ENCODE peak calls at places on chromosome 10, in six cellular contexts. One of them, this sample, is unnamed.

GRCh38 chr10:90930070-90930837 is 9.4 kb upstream of the ANKRD1 start:
- DNase-seq in A673: peak
- DNase-seq in sciatic nerve: no peak
- DNase-seq in transverse colon: no peak
- DNase-seq in stimulated activated CD4-positive, alpha-beta T cell treated with anti-CD3 and anti-CD28 coated beads, Interleukin-2, amount 100 ng/mL, for 48 hours: no peak
- DNase-seq in stimulated activated CD8-positive, alpha-beta memory T cell treated with anti-CD3 and anti-CD28 coated beads, Interleukin-4, amount 100 ng/mL, for 4 hours: no peak
- DNase-seq in this sample: no peak

GRCh38 chr10:61447127-61447526 is 6.1 kb downstream of the TMEM26 start:
- DNase-seq in A673: peak
- DNase-seq in sciatic nerve: no peak
- DNase-seq in transverse colon: no peak
- DNase-seq in stimulated activated CD4-positive, alpha-beta T cell treated with anti-CD3 and anti-CD28 coated beads, Interleukin-2, amount 100 ng/mL, for 48 hours: no peak
- DNase-seq in stimulated activated CD8-positive, alpha-beta memory T cell treated with anti-CD3 and anti-CD28 coated beads, Interleukin-4, amount 100 ng/mL, for 4 hours: no peak
- DNase-seq in this sample: no peak

GRCh38 chr10:67471022-67471421 is 225.0 kb downstream of the CTNNA3 start:
- DNase-seq in A673: no peak
- DNase-seq in sciatic nerve: no peak
- DNase-seq in transverse colon: no peak
- DNase-seq in stimulated activated CD4-positive, alpha-beta T cell treated with anti-CD3 and anti-CD28 coated beads, Interleukin-2, amount 100 ng/mL, for 48 hours: no peak
- DNase-seq in stimulated activated CD8-positive, alpha-beta memory T cell treated with anti-CD3 and anti-CD28 coated beads, Interleukin-4, amount 100 ng/mL, for 4 hours: no peak
- DNase-seq in this sample: no peak

GRCh38 chr10:14806318-14806717 is 31.5 kb downstream of the CDNF start:
- DNase-seq in A673: no peak
- DNase-seq in sciatic nerve: no peak
- DNase-seq in transverse colon: no peak
- DNase-seq in stimulated activated CD4-positive, alpha-beta T cell treated with anti-CD3 and anti-CD28 coated beads, Interleukin-2, amount 100 ng/mL, for 48 hours: no peak
- DNase-seq in stimulated activated CD8-positive, alpha-beta memory T cell treated with anti-CD3 and anti-CD28 coated beads, Interleukin-4, amount 100 ng/mL, for 4 hours: no peak
- DNase-seq in this sample: no peak

GRCh38 chr10:71213761-71214440 is 1.5 kb downstream of the UNC5B start:
- DNase-seq in A673: no peak
- DNase-seq in sciatic nerve: peak
- DNase-seq in transverse colon: peak
- DNase-seq in stimulated activated CD4-positive, alpha-beta T cell treated with anti-CD3 and anti-CD28 coated beads, Interleukin-2, amount 100 ng/mL, for 48 hours: no peak
- DNase-seq in stimulated activated CD8-positive, alpha-beta memory T cell treated with anti-CD3 and anti-CD28 coated beads, Interleukin-4, amount 100 ng/mL, for 4 hours: no peak
- DNase-seq in this sample: no peak

GRCh38 chr10:119726291-119727261 is 726 bp downstream of the INPP5F start:
- DNase-seq in A673: no peak
- DNase-seq in sciatic nerve: peak
- DNase-seq in transverse colon: peak
- DNase-seq in stimulated activated CD4-positive, alpha-beta T cell treated with anti-CD3 and anti-CD28 coated beads, Interleukin-2, amount 100 ng/mL, for 48 hours: peak
- DNase-seq in stimulated activated CD8-positive, alpha-beta memory T cell treated with anti-CD3 and anti-CD28 coated beads, Interleukin-4, amount 100 ng/mL, for 4 hours: no peak
- DNase-seq in this sample: no peak

GRCh38 chr10:132185601-132186487 is 904 bp upstream of the DPYSL4 start:
- DNase-seq in A673: no peak
- DNase-seq in sciatic nerve: no peak
- DNase-seq in transverse colon: peak
- DNase-seq in stimulated activated CD4-positive, alpha-beta T cell treated with anti-CD3 and anti-CD28 coated beads, Interleukin-2, amount 100 ng/mL, for 48 hours: peak
- DNase-seq in stimulated activated CD8-positive, alpha-beta memory T cell treated with anti-CD3 and anti-CD28 coated beads, Interleukin-4, amount 100 ng/mL, for 4 hours: no peak
- DNase-seq in this sample: peak

GRCh38 chr10:11602357-11602756 is 9.1 kb downstream of the USP6NL start:
- DNase-seq in A673: no peak
- DNase-seq in sciatic nerve: no peak
- DNase-seq in transverse colon: no peak
- DNase-seq in stimulated activated CD4-positive, alpha-beta T cell treated with anti-CD3 and anti-CD28 coated beads, Interleukin-2, amount 100 ng/mL, for 48 hours: no peak
- DNase-seq in stimulated activated CD8-positive, alpha-beta memory T cell treated with anti-CD3 and anti-CD28 coated beads, Interleukin-4, amount 100 ng/mL, for 4 hours: no peak
- DNase-seq in this sample: no peak

GRCh38 chr10:27391325-27391724 is 112.8 kb upstream of the RAB18 start:
- DNase-seq in A673: no peak
- DNase-seq in sciatic nerve: no peak
- DNase-seq in transverse colon: no peak
- DNase-seq in stimulated activated CD4-positive, alpha-beta T cell treated with anti-CD3 and anti-CD28 coated beads, Interleukin-2, amount 100 ng/mL, for 48 hours: no peak
- DNase-seq in stimulated activated CD8-positive, alpha-beta memory T cell treated with anti-CD3 and anti-CD28 coated beads, Interleukin-4, amount 100 ng/mL, for 4 hours: no peak
- DNase-seq in this sample: no peak

GRCh38 chr10:121774404-121774803 is 153.4 kb downstream of the ATE1 start:
- DNase-seq in A673: no peak
- DNase-seq in sciatic nerve: no peak
- DNase-seq in transverse colon: no peak
- DNase-seq in stimulated activated CD4-positive, alpha-beta T cell treated with anti-CD3 and anti-CD28 coated beads, Interleukin-2, amount 100 ng/mL, for 48 hours: no peak
- DNase-seq in stimulated activated CD8-positive, alpha-beta memory T cell treated with anti-CD3 and anti-CD28 coated beads, Interleukin-4, amount 100 ng/mL, for 4 hours: no peak
- DNase-seq in this sample: no peak

GRCh38 chr10:122192142-122192541 is 79.0 kb upstream of the BTBD16 start:
- DNase-seq in A673: no peak
- DNase-seq in sciatic nerve: no peak
- DNase-seq in transverse colon: no peak
- DNase-seq in stimulated activated CD4-positive, alpha-beta T cell treated with anti-CD3 and anti-CD28 coated beads, Interleukin-2, amount 100 ng/mL, for 48 hours: no peak
- DNase-seq in stimulated activated CD8-positive, alpha-beta memory T cell treated with anti-CD3 and anti-CD28 coated beads, Interleukin-4, amount 100 ng/mL, for 4 hours: no peak
- DNase-seq in this sample: no peak

GRCh38 chr10:101152316-101152715 is 21.2 kb downstream of the TLX1 start:
- DNase-seq in A673: no peak
- DNase-seq in sciatic nerve: no peak
- DNase-seq in transverse colon: no peak
- DNase-seq in stimulated activated CD4-positive, alpha-beta T cell treated with anti-CD3 and anti-CD28 coated beads, Interleukin-2, amount 100 ng/mL, for 48 hours: no peak
- DNase-seq in stimulated activated CD8-positive, alpha-beta memory T cell treated with anti-CD3 and anti-CD28 coated beads, Interleukin-4, amount 100 ng/mL, for 4 hours: no peak
- DNase-seq in this sample: no peak

GRCh38 chr10:132889091-132889490 is 53.3 kb downstream of the CFAP46 start:
- DNase-seq in A673: no peak
- DNase-seq in sciatic nerve: peak
- DNase-seq in transverse colon: no peak
- DNase-seq in stimulated activated CD4-positive, alpha-beta T cell treated with anti-CD3 and anti-CD28 coated beads, Interleukin-2, amount 100 ng/mL, for 48 hours: no peak
- DNase-seq in stimulated activated CD8-positive, alpha-beta memory T cell treated with anti-CD3 and anti-CD28 coated beads, Interleukin-4, amount 100 ng/mL, for 4 hours: no peak
- DNase-seq in this sample: no peak

GRCh38 chr10:80252296-80252887 is 37.1 kb downstream of the MAT1A start:
- DNase-seq in A673: no peak
- DNase-seq in sciatic nerve: no peak
- DNase-seq in transverse colon: no peak
- DNase-seq in stimulated activated CD4-positive, alpha-beta T cell treated with anti-CD3 and anti-CD28 coated beads, Interleukin-2, amount 100 ng/mL, for 48 hours: no peak
- DNase-seq in stimulated activated CD8-positive, alpha-beta memory T cell treated with anti-CD3 and anti-CD28 coated beads, Interleukin-4, amount 100 ng/mL, for 4 hours: no peak
- DNase-seq in this sample: no peak

GRCh38 chr10:17423641-17424186 is 30.7 kb downstream of the ST8SIA6 start:
- DNase-seq in A673: no peak
- DNase-seq in sciatic nerve: no peak
- DNase-seq in transverse colon: no peak
- DNase-seq in stimulated activated CD4-positive, alpha-beta T cell treated with anti-CD3 and anti-CD28 coated beads, Interleukin-2, amount 100 ng/mL, for 48 hours: no peak
- DNase-seq in stimulated activated CD8-positive, alpha-beta memory T cell treated with anti-CD3 and anti-CD28 coated beads, Interleukin-4, amount 100 ng/mL, for 4 hours: no peak
- DNase-seq in this sample: no peak

GRCh38 chr10:51231754-51232153 is 157.5 kb downstream of the PRKG1 start:
- DNase-seq in A673: no peak
- DNase-seq in sciatic nerve: no peak
- DNase-seq in transverse colon: no peak
- DNase-seq in stimulated activated CD4-positive, alpha-beta T cell treated with anti-CD3 and anti-CD28 coated beads, Interleukin-2, amount 100 ng/mL, for 48 hours: no peak
- DNase-seq in stimulated activated CD8-positive, alpha-beta memory T cell treated with anti-CD3 and anti-CD28 coated beads, Interleukin-4, amount 100 ng/mL, for 4 hours: no peak
- DNase-seq in this sample: no peak

GRCh38 chr10:55311823-55312431 is 510.9 kb upstream of the PCDH15 start:
- DNase-seq in A673: no peak
- DNase-seq in sciatic nerve: no peak
- DNase-seq in transverse colon: no peak
- DNase-seq in stimulated activated CD4-positive, alpha-beta T cell treated with anti-CD3 and anti-CD28 coated beads, Interleukin-2, amount 100 ng/mL, for 48 hours: no peak
- DNase-seq in stimulated activated CD8-positive, alpha-beta memory T cell treated with anti-CD3 and anti-CD28 coated beads, Interleukin-4, amount 100 ng/mL, for 4 hours: no peak
- DNase-seq in this sample: no peak

GRCh38 chr10:66654861-66655260 is 271.0 kb upstream of the LRRTM3 start:
- DNase-seq in A673: no peak
- DNase-seq in sciatic nerve: no peak
- DNase-seq in transverse colon: no peak
- DNase-seq in stimulated activated CD4-positive, alpha-beta T cell treated with anti-CD3 and anti-CD28 coated beads, Interleukin-2, amount 100 ng/mL, for 48 hours: no peak
- DNase-seq in stimulated activated CD8-positive, alpha-beta memory T cell treated with anti-CD3 and anti-CD28 coated beads, Interleukin-4, amount 100 ng/mL, for 4 hours: no peak
- DNase-seq in this sample: no peak

GRCh38 chr10:68043030-68043429 is 32.1 kb downstream of the HERC4 start:
- DNase-seq in A673: no peak
- DNase-seq in sciatic nerve: no peak
- DNase-seq in transverse colon: no peak
- DNase-seq in stimulated activated CD4-positive, alpha-beta T cell treated with anti-CD3 and anti-CD28 coated beads, Interleukin-2, amount 100 ng/mL, for 48 hours: no peak
- DNase-seq in stimulated activated CD8-positive, alpha-beta memory T cell treated with anti-CD3 and anti-CD28 coated beads, Interleukin-4, amount 100 ng/mL, for 4 hours: no peak
- DNase-seq in this sample: no peak

GRCh38 chr10:68981074-68981473 is 7.5 kb upstream of the KIFBP start:
- DNase-seq in A673: peak
- DNase-seq in sciatic nerve: no peak
- DNase-seq in transverse colon: no peak
- DNase-seq in stimulated activated CD4-positive, alpha-beta T cell treated with anti-CD3 and anti-CD28 coated beads, Interleukin-2, amount 100 ng/mL, for 48 hours: no peak
- DNase-seq in stimulated activated CD8-positive, alpha-beta memory T cell treated with anti-CD3 and anti-CD28 coated beads, Interleukin-4, amount 100 ng/mL, for 4 hours: no peak
- DNase-seq in this sample: no peak

GRCh38 chr10:67790534-67791408 is 47.2 kb downstream of the DNAJC12 start:
- DNase-seq in A673: peak
- DNase-seq in sciatic nerve: no peak
- DNase-seq in transverse colon: no peak
- DNase-seq in stimulated activated CD4-positive, alpha-beta T cell treated with anti-CD3 and anti-CD28 coated beads, Interleukin-2, amount 100 ng/mL, for 48 hours: peak
- DNase-seq in stimulated activated CD8-positive, alpha-beta memory T cell treated with anti-CD3 and anti-CD28 coated beads, Interleukin-4, amount 100 ng/mL, for 4 hours: no peak
- DNase-seq in this sample: no peak

GRCh38 chr10:132298038-132298935 is 9.5 kb downstream of the STK32C start:
- DNase-seq in A673: no peak
- DNase-seq in sciatic nerve: peak
- DNase-seq in transverse colon: no peak
- DNase-seq in stimulated activated CD4-positive, alpha-beta T cell treated with anti-CD3 and anti-CD28 coated beads, Interleukin-2, amount 100 ng/mL, for 48 hours: no peak
- DNase-seq in stimulated activated CD8-positive, alpha-beta memory T cell treated with anti-CD3 and anti-CD28 coated beads, Interleukin-4, amount 100 ng/mL, for 4 hours: no peak
- DNase-seq in this sample: no peak

GRCh38 chr10:35487336-35488034 is 117.7 kb upstream of the GJD4 start:
- DNase-seq in A673: no peak
- DNase-seq in sciatic nerve: no peak
- DNase-seq in transverse colon: no peak
- DNase-seq in stimulated activated CD4-positive, alpha-beta T cell treated with anti-CD3 and anti-CD28 coated beads, Interleukin-2, amount 100 ng/mL, for 48 hours: no peak
- DNase-seq in stimulated activated CD8-positive, alpha-beta memory T cell treated with anti-CD3 and anti-CD28 coated beads, Interleukin-4, amount 100 ng/mL, for 4 hours: no peak
- DNase-seq in this sample: no peak

GRCh38 chr10:60733189-60733815 is 45.0 kb upstream of the CDK1 start:
- DNase-seq in A673: peak
- DNase-seq in sciatic nerve: no peak
- DNase-seq in transverse colon: peak
- DNase-seq in stimulated activated CD4-positive, alpha-beta T cell treated with anti-CD3 and anti-CD28 coated beads, Interleukin-2, amount 100 ng/mL, for 48 hours: peak
- DNase-seq in stimulated activated CD8-positive, alpha-beta memory T cell treated with anti-CD3 and anti-CD28 coated beads, Interleukin-4, amount 100 ng/mL, for 4 hours: no peak
- DNase-seq in this sample: peak

GRCh38 chr10:116848032-116848911 is 1.0 kb upstream of the ENO4 start:
- DNase-seq in A673: no peak
- DNase-seq in sciatic nerve: no peak
- DNase-seq in transverse colon: peak
- DNase-seq in stimulated activated CD4-positive, alpha-beta T cell treated with anti-CD3 and anti-CD28 coated beads, Interleukin-2, amount 100 ng/mL, for 48 hours: no peak
- DNase-seq in stimulated activated CD8-positive, alpha-beta memory T cell treated with anti-CD3 and anti-CD28 coated beads, Interleukin-4, amount 100 ng/mL, for 4 hours: no peak
- DNase-seq in this sample: peak

GRCh38 chr10:120415709-120416330 is 41.2 kb upstream of the PLPP4 start:
- DNase-seq in A673: no peak
- DNase-seq in sciatic nerve: no peak
- DNase-seq in transverse colon: no peak
- DNase-seq in stimulated activated CD4-positive, alpha-beta T cell treated with anti-CD3 and anti-CD28 coated beads, Interleukin-2, amount 100 ng/mL, for 48 hours: no peak
- DNase-seq in stimulated activated CD8-positive, alpha-beta memory T cell treated with anti-CD3 and anti-CD28 coated beads, Interleukin-4, amount 100 ng/mL, for 4 hours: no peak
- DNase-seq in this sample: no peak

GRCh38 chr10:102467971-102468438 is 16.7 kb upstream of the C10orf95 start:
- DNase-seq in A673: no peak
- DNase-seq in sciatic nerve: no peak
- DNase-seq in transverse colon: peak
- DNase-seq in stimulated activated CD4-positive, alpha-beta T cell treated with anti-CD3 and anti-CD28 coated beads, Interleukin-2, amount 100 ng/mL, for 48 hours: no peak
- DNase-seq in stimulated activated CD8-positive, alpha-beta memory T cell treated with anti-CD3 and anti-CD28 coated beads, Interleukin-4, amount 100 ng/mL, for 4 hours: no peak
- DNase-seq in this sample: no peak

GRCh38 chr10:13404791-13405190 is 56.7 kb upstream of the SEPHS1 start:
- DNase-seq in A673: no peak
- DNase-seq in sciatic nerve: no peak
- DNase-seq in transverse colon: no peak
- DNase-seq in stimulated activated CD4-positive, alpha-beta T cell treated with anti-CD3 and anti-CD28 coated beads, Interleukin-2, amount 100 ng/mL, for 48 hours: no peak
- DNase-seq in stimulated activated CD8-positive, alpha-beta memory T cell treated with anti-CD3 and anti-CD28 coated beads, Interleukin-4, amount 100 ng/mL, for 4 hours: no peak
- DNase-seq in this sample: no peak

GRCh38 chr10:101959349-101959916 is 96.5 kb downstream of the ARMH3 start:
- DNase-seq in A673: no peak
- DNase-seq in sciatic nerve: no peak
- DNase-seq in transverse colon: no peak
- DNase-seq in stimulated activated CD4-positive, alpha-beta T cell treated with anti-CD3 and anti-CD28 coated beads, Interleukin-2, amount 100 ng/mL, for 48 hours: no peak
- DNase-seq in stimulated activated CD8-positive, alpha-beta memory T cell treated with anti-CD3 and anti-CD28 coated beads, Interleukin-4, amount 100 ng/mL, for 4 hours: no peak
- DNase-seq in this sample: no peak

GRCh38 chr10:17779761-17780160 is 27.8 kb downstream of the TMEM236 start:
- DNase-seq in A673: no peak
- DNase-seq in sciatic nerve: no peak
- DNase-seq in transverse colon: no peak
- DNase-seq in stimulated activated CD4-positive, alpha-beta T cell treated with anti-CD3 and anti-CD28 coated beads, Interleukin-2, amount 100 ng/mL, for 48 hours: no peak
- DNase-seq in stimulated activated CD8-positive, alpha-beta memory T cell treated with anti-CD3 and anti-CD28 coated beads, Interleukin-4, amount 100 ng/mL, for 4 hours: no peak
- DNase-seq in this sample: no peak

GRCh38 chr10:44878704-44879530 is 32.2 kb upstream of the TMEM72 start:
- DNase-seq in A673: peak
- DNase-seq in sciatic nerve: peak
- DNase-seq in transverse colon: peak
- DNase-seq in stimulated activated CD4-positive, alpha-beta T cell treated with anti-CD3 and anti-CD28 coated beads, Interleukin-2, amount 100 ng/mL, for 48 hours: peak
- DNase-seq in stimulated activated CD8-positive, alpha-beta memory T cell treated with anti-CD3 and anti-CD28 coated beads, Interleukin-4, amount 100 ng/mL, for 4 hours: peak
- DNase-seq in this sample: peak

GRCh38 chr10:74917481-74918077 is 91.2 kb downstream of the KAT6B start:
- DNase-seq in A673: no peak
- DNase-seq in sciatic nerve: no peak
- DNase-seq in transverse colon: no peak
- DNase-seq in stimulated activated CD4-positive, alpha-beta T cell treated with anti-CD3 and anti-CD28 coated beads, Interleukin-2, amount 100 ng/mL, for 48 hours: no peak
- DNase-seq in stimulated activated CD8-positive, alpha-beta memory T cell treated with anti-CD3 and anti-CD28 coated beads, Interleukin-4, amount 100 ng/mL, for 4 hours: no peak
- DNase-seq in this sample: no peak

GRCh38 chr10:72274213-72274729 is 547 bp downstream of the DDIT4 start:
- DNase-seq in A673: no peak
- DNase-seq in sciatic nerve: peak
- DNase-seq in transverse colon: no peak
- DNase-seq in stimulated activated CD4-positive, alpha-beta T cell treated with anti-CD3 and anti-CD28 coated beads, Interleukin-2, amount 100 ng/mL, for 48 hours: no peak
- DNase-seq in stimulated activated CD8-positive, alpha-beta memory T cell treated with anti-CD3 and anti-CD28 coated beads, Interleukin-4, amount 100 ng/mL, for 4 hours: no peak
- DNase-seq in this sample: no peak

GRCh38 chr10:91250341-91250740 is 29.9 kb downstream of the PCGF5 start:
- DNase-seq in A673: no peak
- DNase-seq in sciatic nerve: no peak
- DNase-seq in transverse colon: no peak
- DNase-seq in stimulated activated CD4-positive, alpha-beta T cell treated with anti-CD3 and anti-CD28 coated beads, Interleukin-2, amount 100 ng/mL, for 48 hours: no peak
- DNase-seq in stimulated activated CD8-positive, alpha-beta memory T cell treated with anti-CD3 and anti-CD28 coated beads, Interleukin-4, amount 100 ng/mL, for 4 hours: no peak
- DNase-seq in this sample: no peak

GRCh38 chr10:58435297-58435696 is 50.1 kb downstream of the TFAM start:
- DNase-seq in A673: peak
- DNase-seq in sciatic nerve: no peak
- DNase-seq in transverse colon: peak
- DNase-seq in stimulated activated CD4-positive, alpha-beta T cell treated with anti-CD3 and anti-CD28 coated beads, Interleukin-2, amount 100 ng/mL, for 48 hours: no peak
- DNase-seq in stimulated activated CD8-positive, alpha-beta memory T cell treated with anti-CD3 and anti-CD28 coated beads, Interleukin-4, amount 100 ng/mL, for 4 hours: no peak
- DNase-seq in this sample: no peak

This sample was measured in T follicular helper cell.